ENCODE peak calls at places on chromosomes 1 and 21, in four cellular contexts. X is stomach, Y is spleen, J is PC-3. G is an unnamed sample. For H3K9me3, the result is how much of the 10 kb centered on the place peaks cover.

GRCh38 chr1:31792541-31792940 is 23.3 kb downstream of the SPOCD1 start:
- DNase-seq in Y (peak), X (peak), J (no peak), G (no peak)

GRCh38 chr21:27741736-27742135 is 774.8 kb upstream of the ADAMTS5 start:
- DNase-seq in Y (no peak), J (no peak), X (no peak), G (no peak)

GRCh38 chr1:64042331-64043100 is 160.9 kb upstream of the UBE2U start:
- DNase-seq in X (peak), J (peak), Y (no peak), G (peak)

GRCh38 chr1:228013322-228014234 is 6.8 kb downstream of the WNT3A start:
- DNase-seq in Y (peak), J (peak), X (peak), G (peak)

GRCh38 chr1:203127672-203128611 is at the start of gene ADORA1:
- DNase-seq in Y (peak), X (peak), J (peak), G (peak)

GRCh38 chr1:53349968-53350852 is 22.3 kb upstream of the LRP8 start:
- DNase-seq in J (no peak), X (peak), Y (peak), G (no peak)

GRCh38 chr1:1067284-1068076 is 6.6 kb downstream of the RNF223 start:
- DNase-seq in Y (no peak), X (peak), J (peak), G (no peak)

GRCh38 chr1:162389021-162389818 is 7.7 kb downstream of the C1orf226 start:
- DNase-seq in Y (no peak), X (no peak), J (peak), G (peak)

GRCh38 chr1:6461538-6462411 is 4.2 kb downstream of the TNFRSF25 start:
- DNase-seq in X (no peak), J (no peak), Y (no peak), G (no peak)

GRCh38 chr1:15441247-15441646 is 3.0 kb downstream of the CTRC start:
- DNase-seq in J (no peak), X (no peak), Y (no peak), G (no peak)

GRCh38 chr1:185559684-185560310 is 174.4 kb upstream of the HMCN1 start:
- DNase-seq in J (peak), X (peak), Y (peak), G (peak)

GRCh38 chr1:98133151-98133550 is 212.3 kb upstream of the DPYD start:
- DNase-seq in Y (no peak), J (no peak), X (no peak), G (no peak)

GRCh38 chr1:170664828-170665617 is 1.1 kb downstream of the PRRX1 start:
- DNase-seq in Y (no peak), X (no peak), J (no peak), G (peak)

GRCh38 chr1:113140588-113141446 is 67.8 kb downstream of the LRIG2 start:
- DNase-seq in X (peak), Y (no peak), J (peak), G (peak)

GRCh38 chr1:1946540-1946939 is 27.5 kb upstream of the TMEM52 start:
- DNase-seq in J (no peak), Y (peak), X (peak), G (peak)

GRCh38 chr1:5637171-5637570 is 355.1 kb downstream of the NPHP4 start:
- DNase-seq in X (peak), Y (no peak), J (peak), G (peak)

GRCh38 chr1:195714248-195714647 is 894.0 kb downstream of the KCNT2 start:
- DNase-seq in X (no peak), Y (no peak), J (peak), G (no peak)

GRCh38 chr21:38244885-38245869 is 11.6 kb upstream of the KCNJ15 start:
- DNase-seq in Y (no peak), X (no peak), J (peak), G (peak)

GRCh38 chr1:9753121-9753531 is 70.6 kb downstream of the CLSTN1 start:
- DNase-seq in X (no peak), J (peak), Y (no peak), G (peak)

GRCh38 chr1:25183126-25183980 is 48.9 kb downstream of the SYF2 start:
- DNase-seq in Y (no peak), J (no peak), X (peak), G (no peak)

GRCh38 chr1:40267767-40268187 is 9.7 kb downstream of the ZMPSTE24 start:
- DNase-seq in Y (no peak), J (peak), X (peak), G (peak)

GRCh38 chr1:28046716-28047115 is 41.7 kb downstream of the EYA3 start:
- DNase-seq in X (no peak), Y (no peak), J (no peak), G (no peak)

GRCh38 chr1:93257889-93258288 is 77.4 kb downstream of the CCDC18 start:
- DNase-seq in X (no peak), Y (no peak), J (peak), G (no peak)

GRCh38 chr1:208179303-208179702 is 64.9 kb downstream of the PLXNA2 start:
- DNase-seq in J (peak), X (peak), Y (no peak), G (no peak)

GRCh38 chr1:54846716-54847284 is 40.2 kb downstream of the DHCR24 start:
- DNase-seq in J (no peak), Y (no peak), X (peak), G (no peak)

GRCh38 chr1:215523128-215523861 is 43.8 kb upstream of the KCTD3 start:
- DNase-seq in Y (no peak), J (peak), X (no peak), G (no peak)

GRCh38 chr1:5514519-5515183 is 477.6 kb downstream of the NPHP4 start:
- DNase-seq in Y (peak), X (peak), J (peak), G (peak)

GRCh38 chr1:9427388-9427787 is 111.9 kb upstream of the SLC25A33 start:
- DNase-seq in Y (no peak), J (no peak), X (no peak), G (no peak)

GRCh38 chr1:12125422-12126355 is 41.1 kb upstream of the TNFRSF1B start:
- DNase-seq in Y (no peak), X (peak), J (no peak), G (no peak)

GRCh38 chr1:115854005-115854404 is 13.1 kb upstream of the NHLH2 start:
- DNase-seq in Y (no peak), X (no peak), J (no peak), G (no peak)

GRCh38 chr1:228376651-228377631 is 29.7 kb downstream of the TRIM11 start:
- DNase-seq in X (no peak), Y (peak), J (no peak), G (no peak)

GRCh38 chr1:35876988-35877387 is 6.0 kb upstream of the AGO1 start:
- DNase-seq in X (no peak), Y (no peak), J (peak), G (no peak)

GRCh38 chr1:248127653-248128052 is 17.3 kb upstream of the OR2M5 start:
- DNase-seq in J (no peak), X (no peak), Y (no peak), G (no peak)
- H3K9me3 ChIP-seq in J (under half), X (under half), Y (under half), G (under half)

GRCh38 chr1:221739018-221739676 is 2.7 kb downstream of the DUSP10 start:
- DNase-seq in X (no peak), J (no peak), Y (peak), G (no peak)
- H3K4me3 ChIP-seq in X (peak), J (no peak), Y (no peak), G (no peak)

GRCh38 chr1:164647211-164647610 is 88.2 kb downstream of the PBX1 start:
- DNase-seq in J (no peak), X (no peak), Y (no peak), G (no peak)
- H3K9me3 ChIP-seq in J (under half), X (under half), Y (under half), G (under half)

DNA sequence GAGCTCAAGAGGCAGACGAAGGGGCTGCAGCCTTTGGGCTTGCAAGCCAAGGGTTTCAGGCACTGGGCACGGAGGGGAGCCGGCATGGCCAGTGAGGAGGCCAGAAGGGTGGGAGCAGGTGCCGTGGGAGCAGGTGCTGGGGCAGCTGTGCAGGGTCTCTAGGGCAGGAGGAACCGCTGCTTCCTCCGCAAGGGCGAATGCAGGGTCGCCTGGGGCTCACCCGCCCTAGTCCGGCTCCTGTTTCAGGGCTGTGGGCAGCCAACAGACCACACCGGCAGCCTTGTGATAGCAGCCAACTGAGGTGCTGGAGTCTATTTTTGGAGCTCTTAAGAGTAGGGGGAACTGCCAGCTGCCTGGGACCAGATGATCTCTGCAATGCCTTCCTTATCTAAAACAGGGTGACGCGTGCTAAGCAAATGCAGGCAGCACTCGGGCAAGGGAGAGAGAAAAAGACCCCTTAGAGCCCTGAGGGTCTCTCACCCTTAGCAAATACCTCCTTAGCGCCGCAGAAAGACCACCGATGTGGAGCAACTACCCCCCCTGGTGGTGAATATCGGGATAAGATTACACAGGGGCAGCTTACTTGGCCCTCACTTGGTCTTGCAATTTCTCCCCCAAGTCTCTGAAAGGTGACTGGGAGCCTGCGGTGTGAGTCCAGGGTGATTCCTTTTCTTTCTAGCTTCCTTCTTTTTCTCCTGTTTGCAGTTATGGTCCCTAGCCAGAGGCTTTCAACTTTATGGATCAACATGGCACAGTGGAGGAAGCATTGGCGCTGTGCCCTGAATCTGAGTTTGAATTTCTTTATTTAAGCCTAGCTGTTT is 20.7 kb upstream of the MAPKAPK2 start:
- DNase-seq in Y (peak), J (peak), X (peak), G (peak)
- H3K4me3 ChIP-seq in Y (no peak), J (no peak), X (peak), G (no peak)

DNA sequence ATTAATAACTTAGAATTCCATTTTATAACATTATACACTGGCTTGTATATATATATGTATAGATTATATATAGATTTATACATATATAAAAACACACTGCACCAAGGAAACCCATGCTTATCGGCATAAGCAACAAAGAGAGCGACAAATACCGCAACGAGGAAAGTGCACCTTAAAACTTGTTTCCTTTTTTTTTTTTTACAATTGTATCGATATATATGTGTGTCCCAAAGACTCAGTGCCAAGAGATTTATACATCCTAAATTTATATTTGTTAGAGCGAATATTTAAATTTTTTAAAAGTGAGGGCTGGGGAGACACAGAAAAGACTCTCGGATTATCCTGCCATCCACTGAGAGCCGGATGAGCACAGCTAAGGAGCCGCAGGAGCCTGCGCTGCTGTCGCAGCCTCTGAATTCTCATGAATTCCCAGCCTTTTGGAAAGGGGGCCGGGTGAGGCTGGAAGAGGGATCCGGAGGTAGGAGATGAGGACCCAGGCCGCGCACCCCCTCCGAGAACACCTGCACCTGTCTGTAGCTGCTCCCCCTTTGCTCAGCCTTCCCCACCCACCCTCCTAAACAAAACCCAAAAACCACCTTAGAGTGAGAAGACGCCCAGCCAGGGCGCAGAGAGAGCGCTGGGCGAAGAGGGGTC is 5.2 kb downstream of the DMRTA2 start:
- DNase-seq in J (no peak), X (no peak), Y (no peak), G (no peak)
- H3K9me3 ChIP-seq in J (under half), X (under half), Y (under half), G (under half)

DNA sequence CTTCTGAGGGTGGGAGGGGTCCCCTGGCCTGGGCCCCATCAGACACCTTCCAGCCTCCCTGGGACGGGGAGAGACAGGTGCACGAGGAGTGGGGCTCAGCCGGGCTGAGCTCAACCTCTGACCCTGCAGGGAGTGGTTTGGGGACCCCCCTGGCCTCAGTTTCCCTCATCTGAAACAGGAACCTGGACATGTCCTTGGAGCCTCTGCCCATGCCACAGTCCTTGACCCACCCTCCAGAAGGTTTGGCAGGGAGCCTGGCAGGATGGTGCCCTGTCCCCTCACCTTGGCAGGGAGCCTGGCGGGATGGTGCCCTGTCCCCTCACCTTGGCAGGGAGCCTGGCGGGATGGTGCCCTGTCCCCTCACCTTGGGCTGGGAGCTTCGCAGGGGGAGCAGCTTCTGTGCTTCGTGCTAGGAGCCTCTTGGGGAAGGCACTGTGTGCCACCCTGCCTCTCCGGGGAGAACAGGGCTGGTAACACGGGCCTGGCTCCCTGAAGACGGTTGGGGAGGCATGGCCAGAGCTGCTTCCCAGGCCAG is 58.3 kb downstream of the SLX9 start:
- DNase-seq in X (no peak), J (no peak), Y (no peak), G (no peak)
- H3K4me3 ChIP-seq in X (no peak), J (no peak), Y (no peak), G (no peak)

GRCh38 chr1:152442291-152442690 is 28.2 kb upstream of the CRNN start:
- DNase-seq in Y (no peak), J (no peak), X (no peak), G (no peak)
- H3K9me3 ChIP-seq in Y (under half), J (under half), X (under half), G (under half)